ENCODE peak calls at places on chromosome 10, in six cellular contexts. L is activated T-cell treated with anti-CD3 and anti-CD28 coated beads for 48 hours, X is NCI-H1436, A is BE2C, E is uterus, U is RPMI8226. V is an unnamed sample.

GRCh38 chr10:22171131-22171530 is 46.7 kb downstream of the EBLN1 start:
- DNase-seq in U (no peak), L (no peak), A (no peak), X (no peak), E (no peak), V (no peak)

GRCh38 chr10:122911889-122912484 is 1.6 kb downstream of the FAM24A start:
- DNase-seq in L (peak; percentile 43), X (no peak), E (no peak), U (peak; percentile 64), A (no peak), V (peak; percentile 73)

GRCh38 chr10:37856881-37857286 is 526 bp downstream of the ZNF248 start:
- DNase-seq in A (peak; percentile 12), E (no peak), U (peak; percentile 35), X (peak; percentile 28), L (peak; percentile 5), V (peak; percentile 6)

GRCh38 chr10:72740526-72740925 is 48.6 kb downstream of the MCU start:
- DNase-seq in E (no peak), A (peak; percentile 50), U (no peak), L (no peak), X (peak; percentile 15), V (peak; percentile 16)

GRCh38 chr10:131677671-131678070 is 223.1 kb upstream of the PPP2R2D start:
- DNase-seq in L (no peak), E (no peak), U (no peak), A (no peak), X (no peak), V (no peak)

GRCh38 chr10:42783181-42783549 is 570 bp downstream of the BMS1 start:
- DNase-seq in U (no peak), A (peak; percentile 18), E (no peak), L (peak; percentile 6), X (peak; percentile 29), V (no peak)

GRCh38 chr10:18202600-18203150 is 62.5 kb downstream of the CACNB2 start:
- DNase-seq in U (no peak), X (no peak), A (no peak), L (no peak), E (no peak), V (no peak)

GRCh38 chr10:69343905-69344304 is 65.6 kb downstream of the HK1 start:
- DNase-seq in U (no peak), E (no peak), X (no peak), L (no peak), A (no peak), V (no peak)

GRCh38 chr10:28375399-28376354 is 72.8 kb upstream of the MPP7 start:
- DNase-seq in U (no peak), X (no peak), L (no peak), A (no peak), E (peak; percentile 24), V (no peak)